ENCODE peak calls at places on chromosome 16, in six cellular contexts. D, X, A, O, H and Z are unnamed samples.
A peak's percentile ranks its signal among the peaks of the same experiment; 100 is the strongest.

GRCh38 chr16:165218-165538 is 600 bp upstream of the HBM start:
- DNase-seq in A (peak; percentile 12), X (no peak), D (no peak), O (no peak), H (no peak), Z (no peak)

GRCh38 chr16:380837-381787 is 666 bp downstream of the PGAP6 start:
- DNase-seq in D (no peak), X (no peak), A (peak; percentile 57), H (peak; percentile 51), O (no peak), Z (no peak)

GRCh38 chr16:55062446-55062845 is 131.8 kb downstream of the IRX5 start:
- DNase-seq in A (no peak), D (no peak), H (no peak), O (no peak), X (no peak), Z (no peak)

GRCh38 chr16:2151188-2152091 is 3.0 kb downstream of the RAB26 start:
- DNase-seq in O (no peak), X (no peak), A (peak; percentile 28), H (no peak), D (no peak), Z (no peak)

GRCh38 chr16:48165961-48166578 is 10.3 kb upstream of the ABCC12 start:
- DNase-seq in X (no peak), H (no peak), O (no peak), D (no peak), A (no peak), Z (no peak)

GRCh38 chr16:56673916-56674315 is 4.3 kb downstream of the MT1H start:
- DNase-seq in O (no peak), A (no peak), D (no peak), H (no peak), X (no peak), Z (peak; percentile 71)

GRCh38 chr16:86363057-86363490 is 147.3 kb upstream of the FOXF1 start:
- DNase-seq in O (no peak), D (no peak), H (no peak), X (no peak), A (no peak), Z (no peak)

GRCh38 chr16:56041556-56042140 is 149.6 kb upstream of the GNAO1 start:
- DNase-seq in O (peak; percentile 52), D (peak; percentile 60), X (peak; percentile 7), A (peak; percentile 32), H (no peak), Z (no peak)

GRCh38 chr16:11090947-11091785 is 146.8 kb downstream of the CLEC16A start:
- DNase-seq in D (no peak), H (no peak), O (no peak), A (peak; percentile 19), X (no peak), Z (no peak)

GRCh38 chr16:3020604-3021448 is 658 bp downstream of the TNFRSF12A start:
- DNase-seq in D (peak; percentile 94), X (peak; percentile 66), O (peak; percentile 63), H (peak; percentile 86), A (peak; percentile 78), Z (peak; percentile 86)

GRCh38 chr16:12543700-12544476 is 259.8 kb downstream of the CPPED1 start:
- DNase-seq in O (no peak), X (no peak), H (no peak), D (no peak), A (no peak), Z (no peak)

GRCh38 chr16:23959069-23959800 is 123.5 kb downstream of the PRKCB start:
- DNase-seq in O (peak; percentile 71), A (no peak), D (no peak), X (no peak), H (no peak), Z (no peak)

GRCh38 chr16:7456221-7456620 is 123.6 kb downstream of the RBFOX1 start:
- DNase-seq in A (no peak), X (no peak), D (no peak), O (no peak), H (no peak), Z (no peak)

GRCh38 chr16:19926449-19927390 is 42.1 kb upstream of the GPRC5B start:
- DNase-seq in D (no peak), A (no peak), O (no peak), X (peak; percentile 50), H (no peak), Z (no peak)

GRCh38 chr16:87619360-87620200 is 17.3 kb downstream of the JPH3 start:
- DNase-seq in A (no peak), O (no peak), D (no peak), X (no peak), H (no peak), Z (no peak)

GRCh38 chr16:87621550-87621829 is 19.2 kb downstream of the JPH3 start:
- DNase-seq in H (no peak), A (no peak), D (no peak), O (no peak), X (no peak), Z (no peak)

GRCh38 chr16:87620201-87620495 is 17.8 kb downstream of the JPH3 start:
- DNase-seq in X (no peak), D (no peak), O (no peak), A (no peak), H (no peak), Z (no peak)

GRCh38 chr16:87622756-87623319 is 20.5 kb downstream of the JPH3 start:
- DNase-seq in O (no peak), A (no peak), H (no peak), X (no peak), D (no peak), Z (no peak)

DNA sequence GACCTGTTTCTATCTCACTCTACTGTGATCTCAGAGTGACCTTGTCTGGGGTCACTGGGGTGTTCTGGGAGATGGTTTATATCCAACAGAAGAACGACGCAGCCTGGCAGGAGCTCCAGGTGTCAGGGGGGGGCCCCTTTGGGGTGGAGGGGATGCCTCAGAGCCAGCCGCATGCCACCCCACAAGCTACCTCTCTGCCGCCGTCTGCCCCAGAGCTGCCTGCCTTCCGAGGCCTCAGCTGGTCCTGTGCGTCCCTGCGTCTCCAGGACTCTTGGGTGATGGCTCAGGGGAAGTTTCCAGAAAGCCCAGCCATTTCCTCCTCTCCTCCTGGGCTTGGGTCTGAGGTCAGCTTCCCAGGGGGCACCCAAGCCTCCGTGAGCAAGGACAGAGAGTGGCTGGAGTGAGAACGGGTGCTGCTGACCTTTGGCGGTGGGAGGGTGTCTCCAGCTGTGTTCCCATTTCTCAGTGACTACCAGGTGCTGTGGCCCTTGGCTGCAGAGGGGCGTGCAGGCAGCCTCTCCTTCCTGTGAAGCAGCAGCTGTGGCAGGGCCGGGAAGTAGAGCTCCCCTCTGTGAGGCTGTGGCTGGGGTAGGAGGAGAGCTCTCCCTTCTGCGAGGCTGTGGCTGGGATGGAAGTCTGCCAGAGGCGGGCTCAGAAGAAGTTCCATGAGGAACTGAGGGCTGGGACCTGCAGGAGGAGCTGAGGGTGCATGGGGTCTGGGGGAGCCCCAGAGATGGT is 19.8 kb downstream of the JPH3 start:
- DNase-seq in D (no peak), O (no peak), H (no peak), X (no peak), A (no peak), Z (no peak)
- H3K4me3 ChIP-seq in D (no peak overlapping the region), O (no peak overlapping the region), H (no peak overlapping the region), X (no peak overlapping the region), A (no peak overlapping the region), Z (no peak overlapping the region)

DNA sequence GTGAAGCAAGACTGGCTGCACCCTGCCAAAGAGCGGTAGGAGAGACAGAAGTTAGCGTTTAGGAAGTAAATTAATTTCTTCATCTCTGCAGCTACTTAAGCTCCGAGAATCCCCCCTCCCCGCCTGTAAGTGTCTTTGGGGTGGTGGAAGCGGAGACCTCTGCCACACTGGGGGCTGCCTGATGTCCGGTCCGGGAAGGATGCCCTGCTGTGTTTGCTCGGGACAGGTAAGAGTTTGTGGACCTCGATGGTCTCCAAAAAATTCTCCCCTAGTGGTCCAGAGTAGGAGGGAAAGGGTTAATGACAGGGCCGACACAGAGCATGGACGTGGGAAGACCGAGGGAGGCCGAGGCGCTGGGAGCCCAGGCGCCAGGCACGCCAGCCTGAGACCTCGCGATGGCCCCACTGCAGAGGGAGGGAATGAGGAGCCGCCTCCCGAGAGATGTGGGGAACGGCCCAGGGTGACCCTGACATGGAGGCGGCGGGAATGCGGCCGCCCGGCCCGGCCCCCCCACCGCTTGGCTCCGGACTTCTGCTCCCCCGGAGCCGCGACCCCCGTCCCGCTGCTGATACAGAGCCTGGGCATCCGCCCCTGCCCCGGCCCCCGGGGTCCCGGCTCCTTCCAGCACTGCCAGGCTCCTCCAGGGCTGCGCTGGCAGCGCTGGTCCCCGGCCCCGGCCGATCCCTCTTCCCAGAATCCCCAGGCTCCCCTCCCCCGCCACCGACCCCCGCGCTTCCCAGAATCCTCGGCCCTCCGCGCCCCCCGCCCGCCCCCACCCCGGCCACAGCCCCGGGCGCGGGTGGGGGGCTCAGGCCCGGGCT is 680 bp downstream of the ZNF629 start:
- DNase-seq in D (no peak), X (no peak), O (peak; percentile 61), A (peak; percentile 68), H (peak; percentile 62), Z (no peak)
- TF ChIP-seq POLR2A in D (no peak), X (no peak), O (no peak), A (no peak), H (no peak), Z (no peak)

DNA sequence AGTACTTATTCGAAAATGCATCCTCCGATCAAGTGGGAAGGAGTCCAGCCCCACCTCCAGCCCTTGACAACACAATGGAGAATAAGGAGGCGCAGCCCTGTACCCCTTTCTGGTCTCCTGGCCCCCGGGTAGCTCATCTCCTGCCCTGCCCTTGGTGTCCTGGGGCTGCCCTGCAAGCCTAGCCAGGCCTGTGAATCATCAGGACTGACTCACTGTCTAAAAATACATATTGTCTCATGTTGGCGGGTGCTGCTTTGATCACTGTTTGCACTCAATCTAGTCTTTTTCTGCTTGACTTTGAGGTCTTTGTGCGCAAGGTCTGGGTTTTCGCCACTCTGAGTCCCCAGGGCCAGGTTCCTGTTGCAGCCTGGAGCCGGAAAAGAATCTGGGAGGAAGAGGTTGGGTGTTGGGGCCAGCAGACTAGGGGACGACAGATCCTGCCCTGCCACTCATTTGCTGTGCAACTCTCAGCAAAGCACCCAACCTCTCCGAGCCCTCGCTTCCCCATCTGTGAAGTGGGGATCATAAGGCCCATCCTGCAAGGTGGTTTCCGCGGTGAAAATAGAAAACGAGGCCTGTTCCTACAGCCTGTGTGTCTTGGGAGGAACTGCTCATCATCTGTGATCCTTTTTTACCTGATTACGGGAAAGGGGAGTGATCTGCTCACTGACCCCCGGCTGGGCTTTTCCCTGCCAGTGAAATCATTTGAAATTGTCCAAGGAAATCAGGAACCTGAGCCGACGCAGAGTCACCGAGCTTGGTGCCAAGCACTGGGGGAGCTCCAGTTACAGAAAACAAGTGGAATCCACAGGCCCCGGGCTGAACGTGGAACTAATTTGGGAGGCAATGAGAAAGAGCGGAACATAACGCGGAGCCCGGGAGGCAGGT is 230.4 kb downstream of the PARN start:
- DNase-seq in A (no peak), D (no peak), X (peak; percentile 48), O (no peak), H (no peak), Z (no peak)
- H3K4me3 ChIP-seq in A (no peak overlapping the region), D (no peak overlapping the region), X (peak overlapping the region; percentile 31), O (no peak overlapping the region), H (no peak overlapping the region), Z (no peak overlapping the region)

GRCh38 chr16:4385066-4385788 is 13.6 kb downstream of the VASN start:
- DNase-seq in H (no peak), D (no peak), O (no peak), A (no peak), X (no peak), Z (no peak)

GRCh38 chr16:4381935-4382794 is 10.5 kb downstream of the VASN start:
- DNase-seq in H (no peak), X (no peak), O (no peak), A (no peak), D (no peak), Z (no peak)

GRCh38 chr16:4382795-4383357 is 11.2 kb downstream of the VASN start:
- DNase-seq in D (no peak), A (no peak), X (no peak), H (no peak), O (no peak), Z (no peak)

GRCh38 chr16:4384497-4384896 is 12.8 kb downstream of the VASN start:
- DNase-seq in X (no peak), D (no peak), H (no peak), A (no peak), O (no peak), Z (no peak)

GRCh38 chr16:4383591-4384495 is 12.2 kb downstream of the VASN start:
- DNase-seq in A (no peak), O (no peak), X (no peak), H (no peak), D (no peak), Z (no peak)
- TF ChIP-seq POLR2A in A (peak; percentile 19), O (no peak), X (no peak), H (no peak), D (no peak), Z (no peak)